ENCODE peak calls at places on chromosomes 5 and 9, in seven cellular contexts. E, D, O, V, M, K and C are unnamed samples.

GRCh38 chr9:34684145-34684544 is 6.9 kb downstream of the CCL19 start:
- DNase-seq in E (no peak), D (no peak), O (no peak), V (no peak), M (no peak), K (no peak), C (no peak)

GRCh38 chr5:1479581-1480188 is 34.4 kb upstream of the SLC6A3 start:
- DNase-seq in E (peak; percentile 76), D (peak; percentile 50), O (peak; percentile 34), V (peak; percentile 92), M (peak; percentile 81), K (peak; percentile 87), C (peak; percentile 63)

GRCh38 chr5:96896285-96896711 is 20.0 kb downstream of the ERAP2 start:
- DNase-seq in E (no peak), D (no peak), O (no peak), V (peak; percentile 58), M (no peak), K (no peak), C (no peak)

GRCh38 chr5:176614805-176615478 is 5.0 kb upstream of the GPRIN1 start:
- DNase-seq in E (no peak), D (peak; percentile 54), O (no peak), V (no peak), M (peak; percentile 82), K (peak; percentile 48), C (no peak)

GRCh38 chr5:175663191-175664184 is 5.6 kb downstream of the HRH2 start:
- DNase-seq in E (no peak), D (no peak), O (no peak), V (no peak), M (no peak), K (peak; percentile 55), C (no peak)

GRCh38 chr9:122134822-122135528 is 24.6 kb downstream of the NDUFA8 start:
- DNase-seq in E (no peak), D (no peak), O (no peak), V (no peak), M (peak; percentile 35), K (no peak), C (no peak)

GRCh38 chr9:82593436-82593835 is 469.5 kb downstream of the RASEF start:
- DNase-seq in E (no peak), D (no peak), O (no peak), V (no peak), M (no peak), K (no peak), C (no peak)

GRCh38 chr5:1725641-1726468 is 73.8 kb downstream of the MRPL36 start:
- DNase-seq in E (peak; percentile 54), D (peak; percentile 9), O (no peak), V (no peak), M (no peak), K (no peak), C (peak; percentile 9)

GRCh38 chr5:90096415-90097081 is 313.0 kb downstream of the CETN3 start:
- DNase-seq in E (no peak), D (peak; percentile 77), O (no peak), V (no peak), M (peak; percentile 59), K (peak; percentile 3), C (no peak)

GRCh38 chr9:120742951-120743416 is 28.7 kb upstream of the MEGF9 start:
- DNase-seq in E (no peak), D (no peak), O (no peak), V (peak; percentile 23), M (peak; percentile 29), K (peak; percentile 66), C (no peak)

DNA sequence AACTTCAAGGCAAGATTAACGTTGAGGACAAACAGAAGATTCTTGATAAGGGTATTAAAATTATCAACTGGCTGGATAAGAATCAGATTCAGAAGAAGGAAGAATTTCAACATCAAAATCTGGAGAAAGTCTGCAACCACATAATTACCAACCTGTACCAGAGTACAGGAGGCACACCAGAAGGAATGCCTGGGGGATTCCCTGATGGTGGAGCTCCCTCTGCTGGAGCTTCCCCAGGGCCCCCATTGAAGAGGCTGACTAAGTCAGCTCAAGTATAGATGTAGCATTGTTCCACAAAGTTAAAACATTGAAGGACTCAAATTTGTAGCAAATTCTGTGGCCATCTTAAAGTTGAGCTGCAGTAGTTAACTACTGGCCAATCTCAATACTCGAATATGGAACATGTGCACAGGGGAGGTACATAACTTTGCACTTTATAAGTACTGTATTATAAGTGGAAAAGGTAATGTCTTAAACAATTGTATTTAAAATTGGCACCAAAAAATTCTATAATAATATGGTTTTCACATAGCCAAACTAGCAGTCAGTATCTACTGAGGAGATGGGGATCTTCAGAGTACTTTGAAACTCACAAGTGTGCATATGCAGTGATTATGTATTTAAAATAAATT is 237.5 kb downstream of the CHSY3 start:
- DNase-seq in E (no peak), D (no peak), O (no peak), V (no peak), M (peak; percentile 42), K (peak; percentile 25), C (peak; percentile 60)
- TF ChIP-seq CTCF in E (peak; percentile 20), D (no peak), O (peak; percentile 59), V (no peak), M (peak; percentile 30), K (peak; percentile 55), C (no peak)

DNA sequence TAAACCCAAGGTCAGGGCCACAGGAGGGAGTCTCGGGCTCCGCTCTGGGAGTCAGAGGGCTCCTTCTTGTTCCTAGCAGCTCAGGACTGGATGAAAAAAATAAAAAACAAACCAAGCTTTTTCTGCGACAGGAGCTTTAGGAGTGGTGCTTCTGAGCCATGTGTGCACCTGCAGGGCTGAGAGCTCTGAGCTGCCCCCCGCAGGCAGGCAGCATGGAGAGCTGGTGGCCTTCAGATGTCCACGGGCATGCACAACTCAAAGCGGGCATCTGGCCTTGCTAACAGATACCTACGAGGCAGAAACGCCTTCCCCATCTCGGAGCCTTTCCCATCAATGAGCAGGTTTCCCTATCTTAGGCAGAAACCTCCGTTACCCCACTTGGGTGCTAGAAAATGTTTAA is 28.5 kb downstream of the DBH start:
- DNase-seq in E (no peak), D (no peak), O (no peak), V (no peak), M (no peak), K (no peak), C (no peak)
- TF ChIP-seq CTCF in E (no peak), D (no peak), O (no peak), V (no peak), M (no peak), K (no peak), C (no peak)

DNA sequence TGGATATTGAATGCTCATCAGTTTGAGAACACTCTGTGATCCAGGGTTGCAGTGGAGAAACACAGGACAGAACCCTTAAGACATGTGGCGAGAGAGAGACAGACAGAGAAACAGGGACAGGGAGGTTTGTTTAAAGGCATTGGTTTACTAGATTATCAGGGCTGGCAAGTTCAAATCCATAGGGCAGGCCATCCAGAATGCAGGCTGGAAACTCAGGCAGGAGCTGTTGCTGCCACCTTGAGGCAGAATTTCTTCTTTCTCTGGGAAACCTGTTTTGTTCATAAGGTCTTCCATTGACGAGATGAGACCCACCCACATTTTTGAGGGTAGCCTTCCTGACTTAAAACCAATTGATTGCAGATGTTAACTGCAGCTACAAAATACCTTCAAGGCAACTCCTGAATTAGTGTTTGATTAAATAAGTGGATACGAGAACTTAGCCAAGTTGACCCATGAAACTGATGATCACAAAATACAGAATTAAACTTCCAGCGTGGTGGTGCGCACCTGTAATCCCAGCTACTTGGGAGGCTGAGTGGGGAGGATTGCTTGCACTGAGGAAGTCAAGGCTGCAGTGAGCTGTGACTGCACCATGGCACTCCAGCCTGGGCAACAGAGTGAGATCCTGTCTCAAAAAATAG is 55.9 kb downstream of the NSUN2 start:
- DNase-seq in E (no peak), D (no peak), O (peak; percentile 18), V (peak; percentile 17), M (peak; percentile 55), K (peak; percentile 60), C (peak; percentile 33)
- TF ChIP-seq CTCF in E (peak; percentile 31), D (peak; percentile 31), O (peak; percentile 71), V (peak; percentile 32), M (peak; percentile 66), K (peak; percentile 57), C (no peak)

DNA sequence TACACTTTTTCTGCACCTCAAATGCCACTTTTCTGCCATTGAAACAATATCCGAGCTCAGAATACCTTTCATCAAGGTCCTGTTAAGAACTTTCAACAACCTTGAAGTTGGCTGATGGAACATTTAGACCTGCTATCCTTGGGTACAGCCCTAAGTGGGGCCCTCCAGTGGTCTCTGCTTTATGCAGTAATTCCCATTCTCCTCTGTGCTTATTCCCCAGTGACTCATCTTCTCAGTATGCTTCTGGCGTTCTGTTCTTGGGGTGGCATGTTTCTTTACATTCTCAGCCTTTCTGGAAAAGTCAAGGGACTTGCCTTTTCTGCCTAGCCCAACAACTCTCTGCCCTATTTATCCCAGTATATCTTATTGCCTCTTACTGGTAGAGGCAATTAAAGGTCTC is 7.1 kb downstream of the ANP32B start:
- DNase-seq in E (no peak), D (no peak), O (no peak), V (no peak), M (peak; percentile 70), K (peak; percentile 43), C (no peak)
- TF ChIP-seq CTCF in E (no peak), D (no peak), O (no peak), V (no peak), M (peak; percentile 25), K (no peak), C (no peak)